ENCODE peak calls at places on chromosome X, in eight cellular contexts. One of them, this sample, is unnamed.

GRCh38 chrX:41734530-41734929 is 10.5 kb downstream of the GPR82 start:
- DNase-seq in GM12864: no peak
- DNase-seq in fibroblast of mammary gland: peak; percentile 40
- DNase-seq in GM10248: no peak
- DNase-seq in HepG2: peak; percentile 6
- DNase-seq in Calu3: peak; percentile 4
- DNase-seq in hepatocyte: no peak
- DNase-seq in stomach: no peak
- DNase-seq in this sample: no peak

GRCh38 chrX:108217877-108218276 is 126.3 kb downstream of the ATG4A start:
- DNase-seq in GM12864: no peak
- DNase-seq in fibroblast of mammary gland: no peak
- DNase-seq in GM10248: no peak
- DNase-seq in HepG2: no peak
- DNase-seq in Calu3: no peak
- DNase-seq in hepatocyte: no peak
- DNase-seq in stomach: no peak
- DNase-seq in this sample: no peak

GRCh38 chrX:131763674-131764073 is 219.8 kb downstream of the OR13H1 start:
- DNase-seq in GM12864: no peak
- DNase-seq in fibroblast of mammary gland: peak; percentile 83
- DNase-seq in GM10248: peak; percentile 15
- DNase-seq in HepG2: no peak
- DNase-seq in Calu3: no peak
- DNase-seq in hepatocyte: no peak
- DNase-seq in stomach: peak; percentile 85
- DNase-seq in this sample: no peak

GRCh38 chrX:13101439-13102139 is 57.2 kb upstream of the FAM9C start:
- DNase-seq in GM12864: no peak
- DNase-seq in fibroblast of mammary gland: peak; percentile 96
- DNase-seq in GM10248: no peak
- DNase-seq in HepG2: no peak
- DNase-seq in Calu3: peak; percentile 78
- DNase-seq in hepatocyte: peak; percentile 87
- DNase-seq in stomach: peak; percentile 71
- DNase-seq in this sample: no peak

GRCh38 chrX:23786268-23786815 is 3.4 kb downstream of the SAT1 start:
- DNase-seq in GM12864: no peak
- DNase-seq in fibroblast of mammary gland: peak; percentile 49
- DNase-seq in GM10248: no peak
- DNase-seq in HepG2: no peak
- DNase-seq in Calu3: no peak
- DNase-seq in hepatocyte: peak; percentile 47
- DNase-seq in stomach: no peak
- DNase-seq in this sample: no peak

GRCh38 chrX:41317487-41318208 is 16.3 kb upstream of the DDX3X start:
- DNase-seq in GM12864: no peak
- DNase-seq in fibroblast of mammary gland: peak; percentile 58
- DNase-seq in GM10248: no peak
- DNase-seq in HepG2: no peak
- DNase-seq in Calu3: no peak
- DNase-seq in hepatocyte: no peak
- DNase-seq in stomach: no peak
- DNase-seq in this sample: no peak

GRCh38 chrX:19097553-19097952 is 24.7 kb downstream of the ADGRG2 start:
- DNase-seq in GM12864: no peak
- DNase-seq in fibroblast of mammary gland: no peak
- DNase-seq in GM10248: no peak
- DNase-seq in HepG2: no peak
- DNase-seq in Calu3: no peak
- DNase-seq in hepatocyte: no peak
- DNase-seq in stomach: peak; percentile 43
- DNase-seq in this sample: no peak

GRCh38 chrX:136195247-136195646 is 47.9 kb downstream of the FHL1 start:
- DNase-seq in GM12864: no peak
- DNase-seq in fibroblast of mammary gland: no peak
- DNase-seq in GM10248: no peak
- DNase-seq in HepG2: no peak
- DNase-seq in Calu3: no peak
- DNase-seq in hepatocyte: no peak
- DNase-seq in stomach: no peak
- DNase-seq in this sample: no peak

GRCh38 chrX:130079824-130080406 is 30.4 kb downstream of the ELF4 start:
- DNase-seq in GM12864: no peak
- DNase-seq in fibroblast of mammary gland: peak; percentile 83
- DNase-seq in GM10248: peak; percentile 56
- DNase-seq in HepG2: peak; percentile 50
- DNase-seq in Calu3: peak; percentile 61
- DNase-seq in hepatocyte: peak; percentile 74
- DNase-seq in stomach: peak; percentile 67
- DNase-seq in this sample: peak; percentile 44

GRCh38 chrX:134932528-134933217 is 58.1 kb upstream of the SMIM10 start:
- DNase-seq in GM12864: no peak
- DNase-seq in fibroblast of mammary gland: peak; percentile 80
- DNase-seq in GM10248: no peak
- DNase-seq in HepG2: peak; percentile 55
- DNase-seq in Calu3: no peak
- DNase-seq in hepatocyte: no peak
- DNase-seq in stomach: no peak
- DNase-seq in this sample: no peak

DNA sequence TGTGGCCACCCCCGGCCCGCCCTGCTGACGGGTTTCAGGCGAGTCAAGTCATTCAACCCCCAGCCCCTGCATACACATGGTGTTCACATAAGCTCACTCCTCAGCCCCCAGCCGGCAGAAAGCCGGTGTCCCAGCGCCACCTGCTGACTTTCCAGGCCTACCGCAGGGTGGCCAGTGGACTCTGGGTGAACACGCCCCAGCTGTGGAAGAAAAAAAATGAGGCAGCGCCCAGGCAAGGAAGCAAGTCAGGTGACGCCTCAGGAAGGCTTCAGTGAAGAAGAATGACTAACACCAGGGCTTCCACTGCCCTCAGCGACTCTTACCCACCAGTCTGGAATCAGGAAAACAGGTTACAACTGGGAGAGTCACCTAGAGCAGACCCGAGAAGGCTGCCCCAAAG is 15.8 kb downstream of the BCAP31 start:
- DNase-seq in GM12864: no peak
- DNase-seq in fibroblast of mammary gland: peak; percentile 84
- DNase-seq in GM10248: no peak
- DNase-seq in HepG2: peak; percentile 65
- DNase-seq in Calu3: peak; percentile 88
- DNase-seq in hepatocyte: peak; percentile 84
- DNase-seq in stomach: peak; percentile 77
- DNase-seq in this sample: no peak
- TF ChIP-seq CTCF in GM12864: peak; percentile 32
- TF ChIP-seq CTCF in fibroblast of mammary gland: peak; percentile 57
- TF ChIP-seq CTCF in GM10248: peak; percentile 42
- TF ChIP-seq CTCF in HepG2: peak; percentile 84
- TF ChIP-seq CTCF in Calu3: peak; percentile 60
- TF ChIP-seq CTCF in hepatocyte: peak; percentile 67
- TF ChIP-seq CTCF in stomach: no peak
- TF ChIP-seq CTCF in this sample: no peak

GRCh38 chrX:34578237-34578636 is 78.8 kb downstream of the TMEM47 start:
- DNase-seq in GM12864: no peak
- DNase-seq in fibroblast of mammary gland: peak; percentile 62
- DNase-seq in GM10248: no peak
- DNase-seq in HepG2: no peak
- DNase-seq in Calu3: peak; percentile 15
- DNase-seq in hepatocyte: peak; percentile 64
- DNase-seq in stomach: no peak
- DNase-seq in this sample: no peak
- TF ChIP-seq CTCF in GM12864: no peak
- TF ChIP-seq CTCF in fibroblast of mammary gland: peak; percentile 46
- TF ChIP-seq CTCF in GM10248: no peak
- TF ChIP-seq CTCF in HepG2: no peak
- TF ChIP-seq CTCF in Calu3: no peak
- TF ChIP-seq CTCF in hepatocyte: peak; percentile 76
- TF ChIP-seq CTCF in stomach: no peak
- TF ChIP-seq CTCF in this sample: no peak

DNA sequence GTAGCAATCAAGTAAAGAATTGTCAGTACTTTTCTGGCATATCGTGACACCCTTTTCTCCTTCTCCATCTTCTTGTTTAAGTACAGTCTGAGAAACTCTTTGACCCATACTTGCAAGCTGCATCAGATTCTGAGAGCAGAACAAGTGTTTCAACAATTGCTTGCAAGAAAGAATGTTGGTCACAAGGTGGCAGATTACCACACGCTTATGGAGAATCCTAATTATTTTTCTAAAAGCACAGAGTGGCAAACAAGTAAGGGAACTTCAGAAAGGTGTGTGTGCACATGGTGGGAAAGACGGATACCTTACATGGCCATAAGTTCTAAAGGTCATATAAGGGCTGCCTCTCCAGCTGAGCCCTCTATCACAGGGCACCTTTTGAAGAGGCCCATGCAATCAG is 136.4 kb upstream of the FGF13 start:
- DNase-seq in GM12864: no peak
- DNase-seq in fibroblast of mammary gland: peak; percentile 42
- DNase-seq in GM10248: no peak
- DNase-seq in HepG2: no peak
- DNase-seq in Calu3: no peak
- DNase-seq in hepatocyte: peak; percentile 7
- DNase-seq in stomach: no peak
- DNase-seq in this sample: no peak
- TF ChIP-seq CTCF in GM12864: no peak
- TF ChIP-seq CTCF in fibroblast of mammary gland: peak; percentile 27
- TF ChIP-seq CTCF in GM10248: no peak
- TF ChIP-seq CTCF in HepG2: no peak
- TF ChIP-seq CTCF in Calu3: no peak
- TF ChIP-seq CTCF in hepatocyte: peak; percentile 27
- TF ChIP-seq CTCF in stomach: no peak
- TF ChIP-seq CTCF in this sample: no peak

GRCh38 chrX:132954323-132954722 is 4.1 kb downstream of the HS6ST2 start:
- DNase-seq in GM12864: no peak
- DNase-seq in fibroblast of mammary gland: no peak
- DNase-seq in GM10248: no peak
- DNase-seq in HepG2: no peak
- DNase-seq in Calu3: peak; percentile 33
- DNase-seq in hepatocyte: no peak
- DNase-seq in stomach: no peak
- DNase-seq in this sample: no peak

GRCh38 chrX:132953358-132953757 is 5.1 kb downstream of the HS6ST2 start:
- DNase-seq in GM12864: no peak
- DNase-seq in fibroblast of mammary gland: no peak
- DNase-seq in GM10248: no peak
- DNase-seq in HepG2: no peak
- DNase-seq in Calu3: no peak
- DNase-seq in hepatocyte: no peak
- DNase-seq in stomach: no peak
- DNase-seq in this sample: no peak

GRCh38 chrX:132948648-132949260 is 9.7 kb downstream of the HS6ST2 start:
- DNase-seq in GM12864: no peak
- DNase-seq in fibroblast of mammary gland: no peak
- DNase-seq in GM10248: no peak
- DNase-seq in HepG2: no peak
- DNase-seq in Calu3: peak; percentile 22
- DNase-seq in hepatocyte: no peak
- DNase-seq in stomach: no peak
- DNase-seq in this sample: no peak
- TF ChIP-seq CTCF in GM12864: peak; percentile 22
- TF ChIP-seq CTCF in fibroblast of mammary gland: peak; percentile 16
- TF ChIP-seq CTCF in GM10248: no peak
- TF ChIP-seq CTCF in HepG2: no peak
- TF ChIP-seq CTCF in Calu3: peak; percentile 50
- TF ChIP-seq CTCF in hepatocyte: peak; percentile 28
- TF ChIP-seq CTCF in stomach: no peak
- TF ChIP-seq CTCF in this sample: no peak

DNA sequence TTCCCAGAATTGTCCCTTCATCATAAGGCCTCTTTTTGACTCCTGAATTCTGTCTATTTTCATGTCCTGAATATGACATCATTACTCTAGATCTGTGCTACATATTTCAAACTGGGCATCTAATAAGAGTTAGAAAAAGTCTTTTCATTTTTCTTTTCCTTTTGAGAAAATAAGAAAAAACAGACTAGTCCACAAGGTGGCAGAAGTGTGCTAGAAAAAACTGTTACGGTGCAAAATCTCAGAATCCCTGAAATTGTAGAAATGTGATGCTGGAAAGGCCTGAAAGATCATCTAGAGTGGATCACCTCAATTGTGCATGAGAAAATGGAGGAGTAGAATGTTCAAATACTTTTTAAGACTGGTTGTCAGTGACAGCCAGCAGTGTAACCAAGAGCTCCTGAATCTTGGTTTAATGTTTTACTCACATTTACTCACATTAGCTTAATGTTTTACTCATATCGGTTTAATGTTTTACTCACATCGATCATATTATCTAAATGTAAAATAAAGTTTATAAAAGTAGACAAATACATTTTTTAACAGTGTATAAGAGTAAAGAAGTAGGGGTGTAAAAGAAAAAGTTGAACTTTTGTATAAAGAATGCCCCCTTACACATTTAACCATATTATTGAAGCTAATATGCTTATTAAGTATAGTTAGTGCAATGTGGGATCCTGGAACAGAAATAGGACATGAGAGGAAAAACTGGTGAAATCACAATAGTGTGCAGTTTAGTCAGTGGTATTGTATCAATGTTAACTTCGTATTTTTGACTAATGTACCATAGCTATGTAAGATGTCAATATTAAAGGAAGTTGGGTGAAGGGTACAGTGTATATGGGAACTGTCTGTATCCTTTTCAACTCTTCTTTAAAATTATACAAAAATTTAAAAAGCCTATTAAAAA is 15.2 kb downstream of the ASB11 start:
- DNase-seq in GM12864: no peak
- DNase-seq in fibroblast of mammary gland: peak; percentile 28
- DNase-seq in GM10248: no peak
- DNase-seq in HepG2: peak; percentile 7
- DNase-seq in Calu3: no peak
- DNase-seq in hepatocyte: peak; percentile 28
- DNase-seq in stomach: no peak
- DNase-seq in this sample: peak; percentile 7
- TF ChIP-seq CTCF in GM12864: peak; percentile 19
- TF ChIP-seq CTCF in fibroblast of mammary gland: peak; percentile 43
- TF ChIP-seq CTCF in GM10248: peak; percentile 17
- TF ChIP-seq CTCF in HepG2: peak; percentile 38
- TF ChIP-seq CTCF in Calu3: no peak
- TF ChIP-seq CTCF in hepatocyte: peak; percentile 67
- TF ChIP-seq CTCF in stomach: no peak
- TF ChIP-seq CTCF in this sample: no peak

DNA sequence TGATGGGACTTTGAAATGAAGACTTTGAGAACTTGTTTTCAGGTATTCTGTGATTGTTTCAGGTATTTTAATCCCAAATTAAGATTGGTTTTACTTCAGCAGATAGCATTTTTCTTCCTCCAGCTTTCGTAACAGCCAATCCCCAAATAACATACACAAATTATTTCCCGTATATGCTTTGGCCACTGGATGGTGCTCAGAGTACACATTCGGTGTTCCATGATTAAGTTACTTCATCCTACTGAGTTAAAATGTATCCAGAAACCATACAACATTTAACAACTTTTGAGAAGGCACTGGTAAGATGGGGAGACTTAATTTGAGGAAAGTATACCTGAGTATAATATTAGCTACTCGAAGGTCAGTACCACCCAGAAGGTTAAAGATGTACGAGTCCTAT is 233.4 kb upstream of the FAM47A start:
- DNase-seq in GM12864: no peak
- DNase-seq in fibroblast of mammary gland: peak; percentile 38
- DNase-seq in GM10248: no peak
- DNase-seq in HepG2: no peak
- DNase-seq in Calu3: peak; percentile 29
- DNase-seq in hepatocyte: peak; percentile 43
- DNase-seq in stomach: no peak
- DNase-seq in this sample: no peak
- TF ChIP-seq CTCF in GM12864: no peak
- TF ChIP-seq CTCF in fibroblast of mammary gland: peak; percentile 38
- TF ChIP-seq CTCF in GM10248: no peak
- TF ChIP-seq CTCF in HepG2: no peak
- TF ChIP-seq CTCF in Calu3: peak; percentile 20
- TF ChIP-seq CTCF in hepatocyte: peak; percentile 67
- TF ChIP-seq CTCF in stomach: no peak
- TF ChIP-seq CTCF in this sample: no peak

This sample was measured in GM20000.